ENCODE peak calls at places on chromosomes 16 and 17, in six cellular contexts. One of them, this sample, is unnamed.

GRCh38 chr16:66408181-66409048 is 18.7 kb upstream of the BEAN1 start:
- DNase-seq in islet precursor cell: peak; percentile 93
- DNase-seq in GM13977: no peak
- DNase-seq in kidney tubule cell: peak; percentile 95
- DNase-seq in RWPE1: peak; percentile 81
- DNase-seq in GM04504: no peak
- DNase-seq in this sample: no peak

GRCh38 chr17:10058924-10059683 is 139.3 kb downstream of the GAS7 start:
- DNase-seq in GM13977: peak; percentile 57
- DNase-seq in RWPE1: no peak
- DNase-seq in islet precursor cell: no peak
- DNase-seq in GM04504: no peak
- DNase-seq in kidney tubule cell: no peak
- DNase-seq in this sample: no peak

GRCh38 chr17:33291248-33292183 is 1.6 kb downstream of the ASIC2 start:
- DNase-seq in GM13977: peak; percentile 34
- DNase-seq in RWPE1: peak; percentile 13
- DNase-seq in kidney tubule cell: peak; percentile 50
- DNase-seq in islet precursor cell: peak; percentile 89
- DNase-seq in GM04504: no peak
- DNase-seq in this sample: no peak

GRCh38 chr17:45782889-45783592 is 1.1 kb upstream of the CRHR1 start:
- DNase-seq in RWPE1: no peak
- DNase-seq in islet precursor cell: peak; percentile 79
- DNase-seq in kidney tubule cell: peak; percentile 5
- DNase-seq in GM13977: peak; percentile 58
- DNase-seq in GM04504: no peak
- DNase-seq in this sample: no peak

GRCh38 chr16:59296888-59297287 is 562.8 kb upstream of the GOT2 start:
- DNase-seq in kidney tubule cell: no peak
- DNase-seq in GM13977: no peak
- DNase-seq in RWPE1: no peak
- DNase-seq in GM04504: no peak
- DNase-seq in islet precursor cell: no peak
- DNase-seq in this sample: no peak

GRCh38 chr17:16649585-16649984 is 4.1 kb downstream of the ZNF624 start:
- DNase-seq in RWPE1: no peak
- DNase-seq in GM04504: no peak
- DNase-seq in GM13977: no peak
- DNase-seq in kidney tubule cell: no peak
- DNase-seq in islet precursor cell: peak; percentile 65
- DNase-seq in this sample: no peak

GRCh38 chr16:997440-998051 is 16.0 kb downstream of the SOX8 start:
- DNase-seq in islet precursor cell: peak; percentile 90
- DNase-seq in GM04504: peak; percentile 9
- DNase-seq in kidney tubule cell: peak; percentile 89
- DNase-seq in RWPE1: peak; percentile 80
- DNase-seq in GM13977: no peak
- DNase-seq in this sample: no peak

GRCh38 chr16:83882118-83882879 is 16.6 kb upstream of the MLYCD start:
- DNase-seq in islet precursor cell: no peak
- DNase-seq in RWPE1: no peak
- DNase-seq in GM04504: no peak
- DNase-seq in GM13977: no peak
- DNase-seq in kidney tubule cell: no peak
- DNase-seq in this sample: no peak

GRCh38 chr17:62656446-62656845 is 29.0 kb downstream of the MRC2 start:
- DNase-seq in RWPE1: no peak
- DNase-seq in GM04504: no peak
- DNase-seq in kidney tubule cell: no peak
- DNase-seq in islet precursor cell: no peak
- DNase-seq in GM13977: no peak
- DNase-seq in this sample: no peak

GRCh38 chr16:85055503-85056210 is 28.1 kb downstream of the KIAA0513 start:
- DNase-seq in islet precursor cell: peak; percentile 58
- DNase-seq in kidney tubule cell: peak; percentile 26
- DNase-seq in RWPE1: no peak
- DNase-seq in GM13977: peak; percentile 70
- DNase-seq in GM04504: peak; percentile 19
- DNase-seq in this sample: no peak

GRCh38 chr17:65594585-65594940 is 33.1 kb upstream of the AXIN2 start:
- DNase-seq in islet precursor cell: peak; percentile 74
- DNase-seq in GM13977: no peak
- DNase-seq in kidney tubule cell: no peak
- DNase-seq in GM04504: no peak
- DNase-seq in RWPE1: no peak
- DNase-seq in this sample: no peak

GRCh38 chr17:50943575-50943933 is 77.4 kb upstream of the TOB1 start:
- DNase-seq in kidney tubule cell: no peak
- DNase-seq in GM13977: no peak
- DNase-seq in RWPE1: no peak
- DNase-seq in islet precursor cell: peak; percentile 70
- DNase-seq in GM04504: no peak
- DNase-seq in this sample: no peak

GRCh38 chr16:57590654-57591085 is 37.8 kb upstream of the ADGRG1 start:
- DNase-seq in GM13977: no peak
- DNase-seq in RWPE1: peak; percentile 88
- DNase-seq in islet precursor cell: peak; percentile 63
- DNase-seq in kidney tubule cell: peak; percentile 73
- DNase-seq in GM04504: peak; percentile 10
- DNase-seq in this sample: no peak

GRCh38 chr16:57235128-57236092 is 9.6 kb upstream of the ARL2BP start:
- DNase-seq in kidney tubule cell: peak; percentile 55
- DNase-seq in islet precursor cell: no peak
- DNase-seq in GM04504: no peak
- DNase-seq in GM13977: no peak
- DNase-seq in RWPE1: peak; percentile 23
- DNase-seq in this sample: no peak

GRCh38 chr16:9007177-9007794 is 43.6 kb upstream of the USP7 start:
- DNase-seq in GM13977: no peak
- DNase-seq in islet precursor cell: peak; percentile 56
- DNase-seq in kidney tubule cell: no peak
- DNase-seq in GM04504: no peak
- DNase-seq in RWPE1: no peak
- DNase-seq in this sample: no peak

GRCh38 chr17:5354310-5354709 is 65.2 kb downstream of the NUP88 start:
- DNase-seq in islet precursor cell: no peak
- DNase-seq in RWPE1: no peak
- DNase-seq in GM04504: no peak
- DNase-seq in kidney tubule cell: no peak
- DNase-seq in GM13977: no peak
- DNase-seq in this sample: no peak

GRCh38 chr16:29950806-29951461 is 10.9 kb upstream of the TMEM219 start:
- DNase-seq in GM04504: no peak
- DNase-seq in RWPE1: no peak
- DNase-seq in kidney tubule cell: no peak
- DNase-seq in GM13977: no peak
- DNase-seq in islet precursor cell: no peak
- DNase-seq in this sample: no peak

GRCh38 chr17:42586514-42587230 is 9.1 kb upstream of the PSMC3IP start:
- DNase-seq in GM13977: peak; percentile 62
- DNase-seq in kidney tubule cell: no peak
- DNase-seq in GM04504: no peak
- DNase-seq in RWPE1: peak; percentile 89
- DNase-seq in islet precursor cell: no peak
- DNase-seq in this sample: no peak

GRCh38 chr16:23757116-23757515 is 2.3 kb downstream of the CHP2 start:
- DNase-seq in islet precursor cell: peak; percentile 18
- DNase-seq in RWPE1: no peak
- DNase-seq in kidney tubule cell: no peak
- DNase-seq in GM04504: no peak
- DNase-seq in GM13977: no peak
- DNase-seq in this sample: no peak

GRCh38 chr16:24986512-24987303 is 28.5 kb downstream of the ARHGAP17 start:
- DNase-seq in GM04504: peak; percentile 59
- DNase-seq in kidney tubule cell: peak; percentile 24
- DNase-seq in RWPE1: no peak
- DNase-seq in GM13977: no peak
- DNase-seq in islet precursor cell: peak; percentile 35
- DNase-seq in this sample: peak; percentile 64

This sample was measured in AG04449.